ENCODE peak calls at places on chromosomes 4 and X, in nine cellular contexts. Y is choroid plexus epithelial cell; Z is heart right ventricle; J is CD4-positive, alpha-beta T cell; H is PC-3; M is GM12865; U is bronchial epithelial cell; B is neural crest cell; G is HFFc6. P is an unnamed sample.

GRCh38 chrX:130393451-130394074 is 8.1 kb upstream of the GPR119 start:
- DNase-seq in Y (peak; percentile 62), Z (peak; percentile 16), G (peak; percentile 43), U (peak; percentile 37), M (peak; percentile 18), H (peak; percentile 74), J (no peak), B (peak; percentile 36), P (peak; percentile 23)

GRCh38 chr4:4662230-4662629 is 120.4 kb upstream of the STX18 start:
- DNase-seq in B (no peak), U (no peak), M (no peak), H (no peak), Z (no peak), G (no peak), Y (no peak), J (no peak), P (no peak)

GRCh38 chr4:43560047-43560446 is 667.5 kb downstream of the GRXCR1 start:
- DNase-seq in J (no peak), H (no peak), G (no peak), Z (no peak), M (no peak), B (no peak), U (no peak), Y (no peak), P (peak; percentile 62)

GRCh38 chr4:95318044-95318443 is 230.7 kb downstream of the UNC5C start:
- DNase-seq in B (no peak), Y (no peak), Z (no peak), J (no peak), G (no peak), H (no peak), U (no peak), M (no peak), P (no peak)

GRCh38 chr4:118587946-118588345 is 97.2 kb upstream of the METTL14 start:
- DNase-seq in M (no peak), G (no peak), U (no peak), B (no peak), Y (no peak), J (no peak), H (no peak), Z (no peak), P (no peak)

GRCh38 chr4:100366213-100366612 is 151.6 kb downstream of the EMCN start:
- DNase-seq in J (no peak), G (no peak), Z (no peak), H (no peak), B (no peak), U (no peak), Y (peak; percentile 83), M (peak; percentile 62), P (no peak)

GRCh38 chr4:43682551-43682950 is 766.1 kb downstream of the KCTD8 start:
- DNase-seq in B (no peak), U (peak; percentile 10), H (peak; percentile 25), Z (no peak), Y (no peak), G (no peak), M (no peak), J (no peak), P (no peak)

GRCh38 chr4:74794341-74794801 is at the start of gene BTC:
- DNase-seq in Y (peak; percentile 4), G (no peak), H (peak; percentile 71), M (peak; percentile 2), U (peak; percentile 63), J (no peak), B (peak; percentile 7), Z (peak; percentile 13), P (no peak)

GRCh38 chr4:38384962-38385285 is 279.1 kb upstream of the KLF3 start:
- DNase-seq in M (no peak), J (no peak), Y (no peak), Z (no peak), U (no peak), G (no peak), H (no peak), B (no peak), P (no peak)

GRCh38 chr4:17817027-17817426 is 6.2 kb downstream of the NCAPG start:
- DNase-seq in Z (no peak), G (peak; percentile 70), H (peak; percentile 48), M (peak; percentile 62), U (peak; percentile 63), J (no peak), Y (peak; percentile 91), B (no peak), P (peak; percentile 46)

GRCh38 chrX:46165411-46165810 is 379.8 kb downstream of the ZNF674 start:
- DNase-seq in J (no peak), H (peak; percentile 36), Y (peak; percentile 3), B (no peak), U (peak; percentile 81), M (no peak), Z (no peak), G (peak; percentile 9), P (no peak)

GRCh38 chrX:149495573-149496071 is 9.5 kb downstream of the IDS start:
- DNase-seq in B (no peak), Y (peak; percentile 75), G (peak; percentile 84), H (peak; percentile 92), U (peak; percentile 91), J (no peak), Z (no peak), M (no peak), P (no peak)

GRCh38 chr4:145320269-145320668 is 139.9 kb upstream of the OTUD4 start:
- DNase-seq in U (no peak), H (peak; percentile 42), Z (no peak), Y (no peak), B (no peak), M (no peak), G (no peak), J (no peak), P (no peak)

GRCh38 chr4:26692014-26692726 is 108.3 kb downstream of the TBC1D19 start:
- DNase-seq in Y (no peak), J (no peak), U (peak; percentile 21), H (peak; percentile 61), Z (no peak), B (no peak), M (no peak), G (peak; percentile 70), P (no peak)

GRCh38 chr4:173442223-173442932 is 43.5 kb upstream of the SCRG1 start:
- DNase-seq in J (no peak), Y (no peak), G (no peak), H (no peak), Z (no peak), U (no peak), B (no peak), M (no peak), P (no peak)

GRCh38 chr4:22668301-22668700 is 24.4 kb upstream of the GBA3 start:
- DNase-seq in H (no peak), Y (peak; percentile 75), G (no peak), U (no peak), B (no peak), Z (no peak), M (peak; percentile 15), J (no peak), P (no peak)

GRCh38 chr4:2515835-2516550 is 20.5 kb upstream of the FAM193A start:
- DNase-seq in J (no peak), G (no peak), U (no peak), M (no peak), H (no peak), Z (peak; percentile 45), B (no peak), Y (peak; percentile 35), P (no peak)

GRCh38 chr4:176834531-176834930 is 41.8 kb upstream of the VEGFC start:
- DNase-seq in U (no peak), J (no peak), Y (no peak), H (no peak), B (no peak), Z (no peak), M (no peak), G (no peak), P (no peak)

GRCh38 chr4:22869235-22869634 is 176.5 kb downstream of the GBA3 start:
- DNase-seq in M (no peak), J (no peak), U (no peak), Y (no peak), H (no peak), G (no peak), B (no peak), Z (no peak), P (no peak)

DNA sequence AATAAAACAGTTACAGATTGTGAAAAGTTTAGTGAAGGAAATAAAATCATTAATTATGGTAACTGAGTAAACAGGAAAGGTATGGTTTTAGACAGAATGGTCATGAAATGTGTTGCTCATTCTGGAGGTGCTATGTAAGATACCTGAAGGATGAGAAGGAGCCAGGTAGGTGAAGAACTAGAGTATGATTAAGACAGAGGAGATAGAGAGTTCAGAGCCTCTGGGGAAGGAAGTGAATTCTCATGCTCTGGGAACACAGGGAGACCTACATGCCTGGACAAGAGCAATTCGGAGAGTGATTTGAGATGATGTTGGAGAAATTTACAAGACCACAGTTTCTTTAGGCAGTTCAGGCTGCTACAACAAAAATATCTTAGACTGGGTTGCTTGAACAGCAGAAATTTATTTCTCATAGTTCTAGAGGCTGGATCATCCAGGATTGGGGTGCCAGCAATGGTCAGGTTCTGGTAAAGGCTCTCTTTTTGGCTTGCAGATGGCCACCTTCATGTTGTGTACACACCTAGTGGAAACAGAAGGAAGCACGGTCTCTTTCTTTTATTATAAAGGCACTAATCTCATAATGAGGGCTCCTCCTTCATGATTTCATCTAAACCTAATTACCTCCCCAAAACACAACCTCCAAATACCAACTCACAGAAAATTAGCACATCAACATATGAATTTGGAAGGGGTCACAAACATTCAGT is 1416.1 kb downstream of the PCDH7 start:
- DNase-seq in H (peak; percentile 14), B (no peak), Y (no peak), M (no peak), G (no peak), J (no peak), U (peak; percentile 98), Z (no peak), P (no peak)
- TF ChIP-seq CTCF in H (no peak), B (peak; percentile 21), Y (peak; percentile 15), M (no peak), G (no peak), J (no peak), U (peak; percentile 44), Z (no peak), P (no peak)

DNA sequence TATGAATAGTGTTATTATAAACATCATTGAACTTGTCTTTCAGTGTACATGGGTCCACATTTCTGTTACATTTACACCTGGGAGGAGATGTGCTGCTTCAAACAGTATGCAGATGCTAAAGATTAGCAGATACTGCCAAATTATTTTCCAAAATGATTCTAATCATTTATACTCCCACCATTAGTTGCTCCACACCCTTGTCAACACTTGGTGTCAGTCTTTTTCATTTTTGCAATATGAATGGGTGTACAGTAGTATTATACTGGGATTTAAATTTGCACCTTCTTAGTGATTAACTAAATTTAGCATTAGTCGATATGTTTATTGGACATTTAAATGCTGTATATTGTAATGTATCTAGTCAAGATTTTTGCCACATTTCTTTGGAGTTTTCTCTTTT is 131.6 kb upstream of the GRID2 start:
- DNase-seq in G (no peak), J (no peak), H (peak; percentile 30), M (no peak), U (peak; percentile 12), Z (no peak), B (no peak), Y (peak; percentile 21), P (no peak)
- TF ChIP-seq CTCF in G (peak; percentile 29), J (no peak), H (peak; percentile 64), M (no peak), U (no peak), Z (no peak), B (peak; percentile 10), Y (peak; percentile 42), P (no peak)

GRCh38 chrX:102129473-102129872 is 4.0 kb downstream of the TCEAL2 start:
- DNase-seq in H (peak; percentile 41), B (no peak), M (no peak), J (no peak), G (no peak), U (peak; percentile 20), Y (peak; percentile 7), Z (no peak), P (peak; percentile 1)
- TF ChIP-seq CTCF in H (peak; percentile 55), B (peak; percentile 49), M (peak; percentile 4), J (peak; percentile 48), G (peak; percentile 63), U (no peak), Y (peak; percentile 36), Z (peak; percentile 45), P (peak; percentile 69)

GRCh38 chrX:120380699-120381098 is 18.8 kb downstream of the ATP1B4 start:
- DNase-seq in B (no peak), H (peak; percentile 41), J (no peak), Z (no peak), G (no peak), U (peak; percentile 29), M (peak; percentile 54), Y (peak; percentile 16), P (peak; percentile 74)
- TF ChIP-seq CTCF in B (peak; percentile 28), H (peak; percentile 62), J (peak; percentile 48), Z (peak; percentile 12), G (peak; percentile 55), U (peak; percentile 47), M (peak; percentile 35), Y (peak; percentile 37), P (peak; percentile 77)